ENCODE peak calls at places on chromosomes 3 and 15, in six cellular contexts. One of them, this sample, is unnamed. For H3K4me1 and H3K9me3, the result is how much of the 10 kb centered on the place peaks cover.

GRCh38 chr15:73906346-73907017 is 19.8 kb upstream of the LOXL1 start:
- DNase-seq in mammary epithelial cell: no peak
- DNase-seq in aorta: no peak
- DNase-seq in kidney: peak
- DNase-seq in left lung: no peak
- DNase-seq in upper lobe of right lung: no peak
- DNase-seq in this sample: no peak

GRCh38 chr15:62758126-62758951 is 284.2 kb upstream of the TPM1 start:
- DNase-seq in mammary epithelial cell: peak
- DNase-seq in aorta: peak
- DNase-seq in kidney: no peak
- DNase-seq in left lung: no peak
- DNase-seq in upper lobe of right lung: no peak
- DNase-seq in this sample: no peak

GRCh38 chr3:72907851-72908620 is 20.2 kb downstream of the GXYLT2 start:
- DNase-seq in mammary epithelial cell: peak
- DNase-seq in aorta: peak
- DNase-seq in kidney: no peak
- DNase-seq in left lung: no peak
- DNase-seq in upper lobe of right lung: no peak
- DNase-seq in this sample: peak

GRCh38 chr3:195209836-195210551 is 61.0 kb downstream of the XXYLT1 start:
- DNase-seq in mammary epithelial cell: no peak
- DNase-seq in aorta: peak
- DNase-seq in kidney: peak
- DNase-seq in left lung: no peak
- DNase-seq in upper lobe of right lung: peak
- DNase-seq in this sample: peak

GRCh38 chr3:194045289-194045688 is 90.7 kb upstream of the HES1 start:
- DNase-seq in mammary epithelial cell: no peak
- DNase-seq in aorta: no peak
- DNase-seq in kidney: no peak
- DNase-seq in left lung: no peak
- DNase-seq in upper lobe of right lung: no peak
- DNase-seq in this sample: no peak

GRCh38 chr3:50118237-50118636 is 29.5 kb downstream of the RBM5 start:
- DNase-seq in mammary epithelial cell: no peak
- DNase-seq in aorta: no peak
- DNase-seq in kidney: peak
- DNase-seq in left lung: no peak
- DNase-seq in upper lobe of right lung: no peak
- DNase-seq in this sample: no peak

GRCh38 chr3:152267319-152267689 is 1.4 kb upstream of the MBNL1 start:
- DNase-seq in mammary epithelial cell: no peak
- DNase-seq in aorta: no peak
- DNase-seq in kidney: no peak
- DNase-seq in left lung: no peak
- DNase-seq in upper lobe of right lung: no peak
- DNase-seq in this sample: no peak

GRCh38 chr15:101709466-101709865 is 14.8 kb downstream of the TARS3 start:
- DNase-seq in mammary epithelial cell: no peak
- DNase-seq in aorta: no peak
- DNase-seq in kidney: no peak
- DNase-seq in left lung: no peak
- DNase-seq in upper lobe of right lung: no peak
- DNase-seq in this sample: no peak

GRCh38 chr3:124882749-124883148 is 4.4 kb downstream of the ITGB5 start:
- DNase-seq in mammary epithelial cell: no peak
- DNase-seq in aorta: no peak
- DNase-seq in kidney: no peak
- DNase-seq in left lung: no peak
- DNase-seq in upper lobe of right lung: no peak
- DNase-seq in this sample: no peak

GRCh38 chr3:124881976-124882697 is 5.0 kb downstream of the ITGB5 start:
- DNase-seq in mammary epithelial cell: no peak
- DNase-seq in aorta: no peak
- DNase-seq in kidney: no peak
- DNase-seq in left lung: no peak
- DNase-seq in upper lobe of right lung: no peak
- DNase-seq in this sample: no peak

GRCh38 chr3:124879395-124879723 is 7.8 kb downstream of the ITGB5 start:
- DNase-seq in mammary epithelial cell: no peak
- DNase-seq in aorta: no peak
- DNase-seq in kidney: no peak
- DNase-seq in left lung: no peak
- DNase-seq in upper lobe of right lung: no peak
- DNase-seq in this sample: no peak

GRCh38 chr3:124877617-124878016 is 9.5 kb downstream of the ITGB5 start:
- DNase-seq in mammary epithelial cell: no peak
- DNase-seq in aorta: no peak
- DNase-seq in kidney: no peak
- DNase-seq in left lung: no peak
- DNase-seq in upper lobe of right lung: no peak
- DNase-seq in this sample: no peak

GRCh38 chr3:124878561-124879394 is 8.4 kb downstream of the ITGB5 start:
- DNase-seq in mammary epithelial cell: peak
- DNase-seq in aorta: peak
- DNase-seq in kidney: no peak
- DNase-seq in left lung: no peak
- DNase-seq in upper lobe of right lung: no peak
- DNase-seq in this sample: no peak
- H3K4me1 ChIP-seq in mammary epithelial cell: half or more
- H3K4me1 ChIP-seq in aorta: under half
- H3K4me1 ChIP-seq in kidney: under half
- H3K4me1 ChIP-seq in left lung: under half
- H3K4me1 ChIP-seq in upper lobe of right lung: under half
- H3K4me1 ChIP-seq in this sample: half or more

GRCh38 chr3:160870327-160870726 is 114.3 kb downstream of the PPM1L start:
- DNase-seq in mammary epithelial cell: no peak
- DNase-seq in aorta: no peak
- DNase-seq in kidney: no peak
- DNase-seq in left lung: no peak
- DNase-seq in upper lobe of right lung: no peak
- DNase-seq in this sample: no peak
- H3K27ac ChIP-seq in mammary epithelial cell: no peak
- H3K27ac ChIP-seq in aorta: no peak
- H3K27ac ChIP-seq in kidney: no peak
- H3K27ac ChIP-seq in left lung: no peak
- H3K27ac ChIP-seq in upper lobe of right lung: no peak
- H3K27ac ChIP-seq in this sample: peak

GRCh38 chr3:175818811-175819464 is 959.8 kb downstream of the NAALADL2 start:
- DNase-seq in mammary epithelial cell: peak
- DNase-seq in aorta: no peak
- DNase-seq in kidney: no peak
- DNase-seq in left lung: no peak
- DNase-seq in upper lobe of right lung: no peak
- DNase-seq in this sample: no peak
- H3K9me3 ChIP-seq in mammary epithelial cell: under half
- H3K9me3 ChIP-seq in aorta: under half
- H3K9me3 ChIP-seq in kidney: under half
- H3K9me3 ChIP-seq in left lung: half or more
- H3K9me3 ChIP-seq in upper lobe of right lung: under half
- H3K9me3 ChIP-seq in this sample: under half

GRCh38 chr3:117611242-117611641 is 901.7 kb downstream of the TUSC7 start:
- DNase-seq in mammary epithelial cell: no peak
- DNase-seq in aorta: no peak
- DNase-seq in kidney: no peak
- DNase-seq in left lung: no peak
- DNase-seq in upper lobe of right lung: no peak
- DNase-seq in this sample: no peak
- H3K4me1 ChIP-seq in mammary epithelial cell: under half
- H3K4me1 ChIP-seq in aorta: under half
- H3K4me1 ChIP-seq in kidney: under half
- H3K4me1 ChIP-seq in left lung: under half
- H3K4me1 ChIP-seq in upper lobe of right lung: under half
- H3K4me1 ChIP-seq in this sample: under half

GRCh38 chr3:181719298-181719859 is 7.7 kb downstream of the SOX2 start:
- DNase-seq in mammary epithelial cell: no peak
- DNase-seq in aorta: no peak
- DNase-seq in kidney: no peak
- DNase-seq in left lung: no peak
- DNase-seq in upper lobe of right lung: no peak
- DNase-seq in this sample: no peak

GRCh38 chr3:181715601-181716340 is 4.0 kb downstream of the SOX2 start:
- DNase-seq in mammary epithelial cell: no peak
- DNase-seq in aorta: no peak
- DNase-seq in kidney: no peak
- DNase-seq in left lung: no peak
- DNase-seq in upper lobe of right lung: no peak
- DNase-seq in this sample: no peak

GRCh38 chr3:181717505-181717904 is 5.8 kb downstream of the SOX2 start:
- DNase-seq in mammary epithelial cell: no peak
- DNase-seq in aorta: no peak
- DNase-seq in kidney: no peak
- DNase-seq in left lung: no peak
- DNase-seq in upper lobe of right lung: no peak
- DNase-seq in this sample: no peak

GRCh38 chr3:181718416-181718815 is 6.7 kb downstream of the SOX2 start:
- DNase-seq in mammary epithelial cell: no peak
- DNase-seq in aorta: no peak
- DNase-seq in kidney: no peak
- DNase-seq in left lung: no peak
- DNase-seq in upper lobe of right lung: no peak
- DNase-seq in this sample: no peak

GRCh38 chr3:181716916-181717315 is 5.2 kb downstream of the SOX2 start:
- DNase-seq in mammary epithelial cell: no peak
- DNase-seq in aorta: no peak
- DNase-seq in kidney: no peak
- DNase-seq in left lung: no peak
- DNase-seq in upper lobe of right lung: no peak
- DNase-seq in this sample: no peak
- H3K27ac ChIP-seq in mammary epithelial cell: no peak
- H3K27ac ChIP-seq in aorta: no peak
- H3K27ac ChIP-seq in kidney: no peak
- H3K27ac ChIP-seq in left lung: no peak
- H3K27ac ChIP-seq in upper lobe of right lung: no peak
- H3K27ac ChIP-seq in this sample: no peak

GRCh38 chr3:35067750-35068149 is 571.6 kb upstream of the ARPP21 start:
- DNase-seq in mammary epithelial cell: no peak
- DNase-seq in aorta: no peak
- DNase-seq in kidney: no peak
- DNase-seq in left lung: no peak
- DNase-seq in upper lobe of right lung: no peak
- DNase-seq in this sample: no peak
- H3K9me3 ChIP-seq in mammary epithelial cell: under half
- H3K9me3 ChIP-seq in aorta: under half
- H3K9me3 ChIP-seq in kidney: under half
- H3K9me3 ChIP-seq in left lung: under half
- H3K9me3 ChIP-seq in upper lobe of right lung: under half
- H3K9me3 ChIP-seq in this sample: under half

DNA sequence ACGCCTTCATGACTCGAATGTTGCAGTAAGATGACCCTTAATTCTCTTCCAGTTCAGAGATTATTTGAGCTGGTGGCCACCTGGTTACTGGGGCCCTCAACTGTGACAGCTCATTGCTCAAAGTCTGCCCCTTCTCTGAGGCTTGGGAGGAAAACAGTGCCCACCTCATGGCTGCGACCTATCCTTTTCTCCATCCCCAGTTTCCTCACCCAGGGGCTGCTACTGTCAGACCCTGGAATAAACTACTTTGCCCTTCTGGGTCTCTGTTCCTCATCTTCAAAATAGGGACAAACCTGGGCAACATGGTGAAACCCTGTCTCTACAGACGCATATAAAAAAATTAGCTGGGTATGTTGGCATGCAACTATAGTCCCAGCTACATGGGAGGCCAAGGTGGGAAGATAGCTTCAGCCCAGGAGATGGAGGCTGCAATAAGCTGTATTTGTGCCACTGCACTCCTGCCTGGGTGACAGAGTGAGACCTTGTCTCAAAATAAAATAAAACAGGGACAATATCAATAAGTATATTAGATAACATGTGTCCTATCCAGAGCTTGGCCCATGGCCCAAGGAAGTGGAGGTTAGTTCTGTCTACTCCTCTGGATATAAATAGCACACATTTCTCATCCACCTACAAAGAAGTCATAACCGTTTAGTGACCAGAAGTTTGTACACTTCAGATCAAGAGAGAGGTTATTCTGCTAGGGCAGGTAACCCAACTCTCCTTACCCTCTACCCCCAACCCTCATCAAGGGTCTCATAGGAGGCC is 2.2 kb upstream of the RASL12 start:
- DNase-seq in mammary epithelial cell: no peak
- DNase-seq in aorta: peak
- DNase-seq in kidney: no peak
- DNase-seq in left lung: no peak
- DNase-seq in upper lobe of right lung: no peak
- DNase-seq in this sample: peak
- H3K4me1 ChIP-seq in mammary epithelial cell: under half
- H3K4me1 ChIP-seq in aorta: under half
- H3K4me1 ChIP-seq in kidney: under half
- H3K4me1 ChIP-seq in left lung: under half
- H3K4me1 ChIP-seq in upper lobe of right lung: under half
- H3K4me1 ChIP-seq in this sample: under half

This sample was measured in heart right ventricle.